ENCODE peak calls at places on chromosomes 13 and 19, in four cellular contexts. F is mucosa of descending colon, B is DMS153, O is T-helper 2 cell. H is an unnamed sample.
A peak's percentile ranks its signal among the peaks of the same experiment; 100 is the strongest.

GRCh38 chr13:39527961-39528720 is 74.9 kb downstream of the LHFPL6 start:
- DNase-seq in O (no peak), B (no peak), F (no peak), H (peak; percentile 45)

GRCh38 chr13:30976041-30976440 is 43.6 kb downstream of the TEX26 start:
- DNase-seq in F (no peak), B (no peak), O (no peak), H (peak; percentile 77)

GRCh38 chr19:15195987-15196682 is 4.7 kb downstream of the NOTCH3 start:
- DNase-seq in B (peak; percentile 78), O (no peak), F (peak; percentile 92), H (no peak)

GRCh38 chr13:21541271-21541670 is 62.7 kb downstream of the MICU2 start:
- DNase-seq in O (no peak), B (no peak), F (no peak), H (no peak)

GRCh38 chr13:90719452-90719851 is 628.0 kb upstream of the MIR17HG start:
- DNase-seq in B (no peak), F (no peak), O (no peak), H (no peak)

GRCh38 chr19:39199025-39199424 is 2.3 kb downstream of the NCCRP1 start:
- DNase-seq in B (no peak), F (no peak), O (no peak), H (no peak)

GRCh38 chr13:103157034-103157433 is 90.8 kb upstream of the SLC10A2 start:
- DNase-seq in B (no peak), F (no peak), O (no peak), H (no peak)

GRCh38 chr13:99601535-99601934 is 100.3 kb downstream of the TM9SF2 start:
- DNase-seq in B (no peak), F (no peak), O (peak; percentile 43), H (no peak)

GRCh38 chr13:83332751-83333150 is 549.5 kb downstream of the SLITRK1 start:
- DNase-seq in B (no peak), F (no peak), O (no peak), H (no peak)

GRCh38 chr13:44153536-44153935 is 220.1 kb upstream of the SERP2 start:
- DNase-seq in F (no peak), O (no peak), B (no peak), H (no peak)

GRCh38 chr13:79810671-79811070 is 329.7 kb downstream of the NDFIP2 start:
- DNase-seq in F (no peak), B (no peak), O (no peak), H (no peak)

GRCh38 chr13:60047943-60048342 is 115.8 kb downstream of the DIAPH3 start:
- DNase-seq in F (no peak), O (no peak), B (no peak), H (no peak)

GRCh38 chr19:46732172-46732938 is 13.5 kb upstream of the FKRP start:
- DNase-seq in B (no peak), F (no peak), O (no peak), H (no peak)

GRCh38 chr19:55600336-55601028 is 394 bp downstream of the ZNF524 start:
- DNase-seq in O (no peak), F (no peak), B (peak; percentile 67), H (no peak)

GRCh38 chr19:45164577-45165335 is 4.0 kb upstream of the NKPD1 start:
- DNase-seq in F (peak; percentile 75), O (peak; percentile 58), B (peak; percentile 21), H (no peak)

GRCh38 chr19:54178581-54179261 is 5.8 kb upstream of the TMC4 start:
- DNase-seq in F (peak; percentile 47), B (peak; percentile 75), O (peak; percentile 31), H (no peak)

GRCh38 chr13:57633141-57633949 is 1.8 kb downstream of the PCDH17 start:
- DNase-seq in O (no peak), F (peak; percentile 23), B (no peak), H (no peak)

GRCh38 chr19:27746691-27747380 is 1466.1 kb downstream of the UQCRFS1 start:
- DNase-seq in O (peak; percentile 11), B (no peak), F (peak; percentile 34), H (no peak)

GRCh38 chr13:21310220-21310619 is 133.8 kb downstream of the MRPL57 start:
- DNase-seq in F (no peak), O (no peak), B (no peak), H (no peak)

GRCh38 chr13:38980628-38981078 is 10.0 kb downstream of the STOML3 start:
- DNase-seq in B (no peak), O (no peak), F (no peak), H (no peak)

GRCh38 chr13:30192320-30193093 is 114.8 kb downstream of the KATNAL1 start:
- DNase-seq in B (peak; percentile 29), O (no peak), F (no peak), H (peak; percentile 11)

GRCh38 chr19:42271045-42271419 is 2.0 kb downstream of the CIC start:
- DNase-seq in F (no peak), B (no peak), O (no peak), H (no peak)

GRCh38 chr13:28408235-28408848 is 86.6 kb downstream of the FLT1 start:
- DNase-seq in O (no peak), F (no peak), B (no peak), H (no peak)

GRCh38 chr19:281156-281853 is 9.9 kb downstream of the PLPP2 start:
- DNase-seq in F (no peak), B (no peak), O (no peak), H (no peak)

GRCh38 chr19:6458695-6459355 is 767 bp downstream of the SLC25A23 start:
- DNase-seq in B (no peak), O (no peak), F (peak; percentile 67), H (no peak)

GRCh38 chr19:662207-662961 is 630 bp downstream of the RNF126 start:
- DNase-seq in B (no peak), F (peak; percentile 84), O (peak; percentile 71), H (no peak)

GRCh38 chr19:6589711-6590457 is 1.1 kb downstream of the CD70 start:
- DNase-seq in B (no peak), F (no peak), O (no peak), H (no peak)

GRCh38 chr19:45404557-45405434 is at the start of gene PPP1R13L:
- DNase-seq in F (peak; percentile 94), B (peak; percentile 81), O (peak; percentile 86), H (no peak)

GRCh38 chr13:31875134-31875533 is 135.8 kb downstream of the RXFP2 start:
- DNase-seq in F (no peak), B (no peak), O (no peak), H (no peak)

GRCh38 chr13:67740871-67741475 is 510.8 kb upstream of the PCDH9 start:
- DNase-seq in O (no peak), B (no peak), F (no peak), H (no peak)

GRCh38 chr19:8192227-8192820 is 16.8 kb upstream of the CERS4 start:
- DNase-seq in B (no peak), F (no peak), O (no peak), H (no peak)

GRCh38 chr19:13026478-13026999 is 31.3 kb downstream of the NFIX start:
- DNase-seq in F (no peak), B (peak; percentile 62), O (no peak), H (no peak)

GRCh38 chr13:93224545-93224944 is 2.1 kb upstream of the GPC6 start:
- DNase-seq in O (no peak), F (no peak), B (no peak), H (no peak)

GRCh38 chr13:27131202-27131623 is 40.4 kb downstream of the USP12 start:
- DNase-seq in F (no peak), O (peak; percentile 97), B (no peak), H (no peak)

GRCh38 chr19:2683430-2683995 is 19.0 kb downstream of the GNG7 start:
- DNase-seq in O (no peak), B (no peak), F (no peak), H (no peak)

GRCh38 chr13:100300213-100300612 is 211.3 kb downstream of the PCCA start:
- DNase-seq in B (no peak), O (no peak), F (no peak), H (no peak)

GRCh38 chr13:111280666-111281577 is 39.5 kb upstream of the TEX29 start:
- DNase-seq in F (no peak), O (no peak), B (no peak), H (no peak)

GRCh38 chr13:103539265-103539664 is 473.0 kb upstream of the SLC10A2 start:
- DNase-seq in O (no peak), F (no peak), B (peak; percentile 40), H (no peak)

H was measured in brain pericyte.